ENCODE peak calls at places on chromosomes 12 and 14, in five cellular contexts. E is mammary epithelial cell; P is OCI-LY7; A is BE2C; D is CD8-positive, alpha-beta T cell. V is an unnamed sample. For H3K4me1, the result is how much of the 10 kb centered on the place peaks cover.

GRCh38 chr12:8609061-8609570 is 3.5 kb downstream of the AICDA start:
- DNase-seq in E (peak), P (peak), A (peak), D (no peak), V (peak)

GRCh38 chr14:60092516-60092915 is 793 bp downstream of the PCNX4 start:
- DNase-seq in E (no peak), P (peak), A (peak), D (peak), V (peak)

GRCh38 chr14:44505588-44505987 is 1.5 kb downstream of the FSCB start:
- DNase-seq in E (no peak), P (no peak), A (no peak), D (no peak), V (peak)

GRCh38 chr12:117409286-117409685 is 47.9 kb upstream of the NOS1 start:
- DNase-seq in E (no peak), P (no peak), A (no peak), D (no peak), V (no peak)

GRCh38 chr14:60304509-60304908 is 55.5 kb downstream of the PPM1A start:
- DNase-seq in E (no peak), P (no peak), A (no peak), D (no peak), V (no peak)

GRCh38 chr14:89773151-89773550 is 181.4 kb downstream of the EFCAB11 start:
- DNase-seq in E (no peak), P (peak), A (no peak), D (no peak), V (no peak)

GRCh38 chr12:115687094-115687493 is 590.4 kb downstream of the MED13L start:
- DNase-seq in E (no peak), P (no peak), A (no peak), D (no peak), V (no peak)

GRCh38 chr12:102992297-102992696 is 34.8 kb downstream of the ASCL1 start:
- DNase-seq in E (no peak), P (no peak), A (no peak), D (no peak), V (no peak)

GRCh38 chr12:111691262-111691661 is 5.4 kb downstream of the ACAD10 start:
- DNase-seq in E (no peak), P (no peak), A (no peak), D (no peak), V (no peak)

GRCh38 chr14:69052181-69052601 is 73.1 kb upstream of the ACTN1 start:
- DNase-seq in E (no peak), P (no peak), A (no peak), D (no peak), V (no peak)

GRCh38 chr12:95582230-95583058 is 31.2 kb upstream of the USP44 start:
- DNase-seq in E (peak), P (peak), A (no peak), D (no peak), V (peak)

GRCh38 chr12:6752181-6752930 is 585 bp downstream of the MLF2 start:
- DNase-seq in E (peak), P (peak), A (peak), D (no peak), V (peak)

GRCh38 chr12:33247625-33248024 is 192.0 kb downstream of the SYT10 start:
- DNase-seq in E (no peak), P (no peak), A (no peak), D (no peak), V (no peak)

GRCh38 chr12:27284751-27285150 is 40.7 kb downstream of the STK38L start:
- DNase-seq in E (no peak), P (no peak), A (no peak), D (no peak), V (no peak)

GRCh38 chr14:72576258-72576657 is 317.6 kb downstream of the DPF3 start:
- DNase-seq in E (no peak), P (no peak), A (no peak), D (no peak), V (no peak)

GRCh38 chr12:112971248-112971647 is 7.1 kb upstream of the OAS2 start:
- DNase-seq in E (no peak), P (no peak), A (peak), D (no peak), V (peak)

GRCh38 chr12:47900480-47901129 is 4.2 kb downstream of the VDR start:
- DNase-seq in E (peak), P (peak), A (no peak), D (no peak), V (no peak)

GRCh38 chr12:104769207-104769606 is 188.9 kb downstream of the SLC41A2 start:
- DNase-seq in E (no peak), P (no peak), A (no peak), D (no peak), V (no peak)

GRCh38 chr14:65772901-65773574 is 360.5 kb downstream of the FUT8 start:
- DNase-seq in E (no peak), P (no peak), A (no peak), D (no peak), V (no peak)

GRCh38 chr12:22477166-22477893 is 67.0 kb downstream of the C2CD5 start:
- DNase-seq in E (peak), P (no peak), A (no peak), D (no peak), V (no peak)

GRCh38 chr12:124923906-124924734 is 9.7 kb upstream of the UBC start:
- DNase-seq in E (peak), P (no peak), A (peak), D (no peak), V (no peak)

GRCh38 chr12:32047846-32048245 is 58.8 kb upstream of the BICD1 start:
- DNase-seq in E (no peak), P (no peak), A (no peak), D (no peak), V (no peak)

GRCh38 chr12:89950421-89950820 is 241.8 kb upstream of the ATP2B1 start:
- DNase-seq in E (no peak), P (no peak), A (no peak), D (no peak), V (no peak)

GRCh38 chr12:70246580-70246979 is 3.3 kb downstream of the CNOT2 start:
- DNase-seq in E (peak), P (no peak), A (no peak), D (no peak), V (no peak)

GRCh38 chr12:65808580-65808979 is 15.7 kb upstream of the HMGA2 start:
- DNase-seq in E (no peak), P (no peak), A (no peak), D (no peak), V (no peak)

GRCh38 chr14:77889971-77890442 is 90.1 kb downstream of the ADCK1 start:
- DNase-seq in E (peak), P (no peak), A (no peak), D (no peak), V (no peak)

GRCh38 chr14:52314521-52315354 is 626 bp downstream of the PTGER2 start:
- DNase-seq in E (peak), P (no peak), A (peak), D (peak), V (peak)

GRCh38 chr14:51776102-51776894 is 84.1 kb upstream of the GNG2 start:
- DNase-seq in E (peak), P (peak), A (peak), D (peak), V (peak)

GRCh38 chr14:64053694-64054669 is 201.2 kb downstream of the SYNE2 start:
- DNase-seq in E (peak), P (no peak), A (no peak), D (no peak), V (no peak)

GRCh38 chr12:118070650-118071049 is 9.7 kb upstream of the WSB2 start:
- DNase-seq in E (no peak), P (no peak), A (no peak), D (no peak), V (no peak)

GRCh38 chr14:50601405-50601804 is 41.5 kb downstream of the ATL1 start:
- DNase-seq in E (peak), P (no peak), A (no peak), D (no peak), V (no peak)

GRCh38 chr12:95396849-95397498 is 77.0 kb upstream of the METAP2 start:
- DNase-seq in E (peak), P (no peak), A (no peak), D (no peak), V (no peak)

GRCh38 chr12:42473130-42473529 is 116.4 kb downstream of the PRICKLE1 start:
- DNase-seq in E (peak), P (no peak), A (no peak), D (no peak), V (no peak)

GRCh38 chr12:88627501-88627900 is 47.2 kb upstream of the KITLG start:
- DNase-seq in E (no peak), P (no peak), A (no peak), D (no peak), V (no peak)

GRCh38 chr14:103257211-103257962 is 76.7 kb upstream of the EIF5 start:
- DNase-seq in E (peak), P (no peak), A (no peak), D (no peak), V (peak)

GRCh38 chr12:65590318-65590717 is 234.0 kb upstream of the HMGA2 start:
- DNase-seq in E (no peak), P (no peak), A (no peak), D (no peak), V (peak)

DNA sequence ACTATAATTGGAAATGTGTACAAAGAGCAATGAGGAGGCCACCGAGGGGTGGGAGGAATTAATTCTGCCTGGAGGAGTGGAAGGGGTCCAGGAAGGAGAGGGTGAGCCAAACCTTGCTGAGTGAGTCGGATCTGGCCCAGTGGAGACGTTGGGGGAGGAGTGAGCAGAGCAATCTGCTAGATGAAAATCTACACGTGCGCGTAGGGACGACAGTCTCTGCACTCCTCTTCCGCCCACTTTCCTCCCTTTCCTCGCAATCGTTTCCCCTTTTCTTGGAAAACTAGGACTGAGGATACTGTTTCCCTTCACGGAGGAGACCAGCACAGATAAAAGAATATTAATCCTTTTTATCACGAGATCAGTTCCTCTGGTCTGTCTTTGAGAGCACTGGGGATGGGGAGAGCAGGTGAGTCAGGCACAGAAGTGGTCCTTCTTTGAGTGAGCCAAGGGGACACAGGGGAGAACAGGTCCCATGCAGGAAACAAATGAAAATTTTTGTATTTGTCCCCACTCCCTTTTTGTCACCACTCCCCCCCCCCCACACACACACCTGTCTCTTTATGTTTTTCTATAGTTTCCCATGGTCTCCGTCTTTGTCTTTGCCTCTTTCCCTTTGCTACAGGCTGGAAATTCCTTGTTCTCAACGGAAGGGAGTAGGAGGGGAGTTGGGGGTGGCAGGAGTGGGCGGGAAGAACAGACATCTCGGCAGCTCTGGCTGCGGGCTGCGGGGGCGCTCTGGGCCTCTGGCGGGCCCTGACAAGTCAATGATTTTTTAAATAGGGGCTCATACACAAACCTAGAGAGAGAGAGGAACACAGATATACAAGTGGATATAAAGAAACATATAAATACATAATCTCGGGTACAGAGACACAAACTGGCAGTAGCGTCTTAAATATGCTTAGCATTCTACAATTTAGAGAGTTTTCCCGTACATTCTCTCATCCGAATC is 2.6 kb upstream of the NAB2 start:
- DNase-seq in E (peak), P (peak), A (peak), D (peak), V (peak)
- TF ChIP-seq CTCF in E (no peak), P (peak), A (peak), D (peak), V (peak)

GRCh38 chr14:32473476-32473875 is 144.4 kb downstream of the AKAP6 start:
- DNase-seq in E (peak), P (no peak), A (no peak), D (no peak), V (no peak)

GRCh38 chr14:32471183-32471582 is 142.1 kb downstream of the AKAP6 start:
- DNase-seq in E (no peak), P (no peak), A (no peak), D (no peak), V (no peak)

GRCh38 chr14:32470161-32470705 is 141.1 kb downstream of the AKAP6 start:
- DNase-seq in E (peak), P (no peak), A (no peak), D (no peak), V (no peak)

GRCh38 chr14:32472081-32472480 is 143.0 kb downstream of the AKAP6 start:
- DNase-seq in E (no peak), P (no peak), A (no peak), D (no peak), V (no peak)

DNA sequence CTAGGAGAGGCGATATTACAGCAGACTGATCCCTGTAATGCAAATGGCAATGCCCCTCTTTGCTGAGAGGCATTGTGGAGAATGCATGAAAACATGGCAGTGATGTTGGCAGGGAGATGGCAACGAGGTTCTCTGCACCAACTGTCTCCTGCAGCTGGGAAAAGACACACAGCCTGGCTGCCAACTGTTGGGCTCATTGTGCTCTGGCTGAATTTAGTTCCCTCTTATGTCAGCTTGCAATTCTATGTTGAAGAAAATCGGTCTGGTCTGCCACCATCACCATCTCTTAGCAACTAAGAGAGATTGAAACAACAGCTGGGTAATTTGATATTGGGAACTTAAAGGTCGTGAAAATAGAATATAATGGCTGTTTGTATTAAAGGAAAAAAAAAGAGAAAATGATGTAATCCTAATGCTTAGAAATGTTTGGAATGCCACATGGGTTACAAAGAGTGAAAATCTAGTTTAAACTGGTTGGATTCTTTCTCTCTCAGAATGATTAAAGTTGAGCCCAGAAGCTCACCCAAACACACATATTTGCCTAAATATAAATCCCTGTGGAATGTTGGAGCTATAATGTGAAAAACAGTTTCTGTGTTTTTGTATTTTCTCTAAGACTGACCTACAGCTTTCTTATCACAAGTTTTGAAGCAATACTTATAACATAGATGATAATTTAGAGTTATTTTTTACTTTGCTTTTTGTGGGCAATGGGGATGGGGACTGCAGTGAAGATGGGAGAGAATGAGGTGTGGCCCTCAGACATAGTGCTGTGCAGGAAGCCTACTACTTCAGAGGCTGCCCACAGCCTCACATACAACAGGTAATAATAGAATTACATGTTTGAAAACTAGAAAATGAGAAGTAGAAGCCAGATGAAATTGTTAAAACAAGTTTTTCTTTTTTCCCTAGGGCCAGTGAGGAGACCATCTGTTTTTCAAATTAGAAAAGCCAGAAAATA is 143.7 kb downstream of the AKAP6 start:
- DNase-seq in E (peak), P (no peak), A (no peak), D (no peak), V (peak)
- H3K4me3 ChIP-seq in E (peak), P (no peak), A (no peak), D (no peak), V (no peak)

DNA sequence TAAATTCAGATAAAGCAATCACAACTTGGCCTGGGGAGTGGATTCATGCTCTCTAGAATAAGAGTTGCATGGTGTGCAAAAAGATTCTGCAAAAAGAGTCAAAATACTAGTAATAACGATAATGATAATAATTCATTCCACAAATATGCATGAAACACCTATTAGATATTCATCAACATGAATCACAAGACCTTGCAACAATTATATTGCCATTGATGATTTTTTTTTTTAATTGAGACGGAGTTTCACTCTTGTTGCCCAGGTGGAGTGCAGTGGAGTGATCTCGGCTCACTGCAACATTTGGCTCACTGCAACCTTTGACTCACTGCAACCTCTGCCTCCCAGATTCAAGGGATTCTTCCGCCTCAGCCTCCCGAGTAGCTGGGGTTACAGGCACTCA is 109.2 kb upstream of the FLRT2 start:
- DNase-seq in E (peak), P (no peak), A (no peak), D (no peak), V (no peak)
- H3K4me1 ChIP-seq in E (under half), P (under half), A (under half), D (under half), V (under half)

GRCh38 chr14:84998216-84998615 is 531.7 kb upstream of the FLRT2 start:
- DNase-seq in E (no peak), P (no peak), A (no peak), D (no peak), V (no peak)
- TF ChIP-seq CTCF in E (no peak), P (no peak), A (no peak), D (no peak), V (no peak)

GRCh38 chr12:131671276-131671675 is 39.6 kb upstream of the SFSWAP start:
- DNase-seq in E (no peak), P (no peak), A (no peak), D (no peak), V (no peak)
- H3K4me3 ChIP-seq in E (no peak), P (no peak), A (no peak), D (no peak), V (no peak)

GRCh38 chr14:54643696-54644176 is 76.8 kb downstream of the SAMD4A start:
- DNase-seq in E (no peak), P (no peak), A (no peak), D (no peak), V (no peak)

GRCh38 chr14:54650331-54651017 is 83.5 kb downstream of the SAMD4A start:
- DNase-seq in E (peak), P (no peak), A (no peak), D (no peak), V (peak)

GRCh38 chr14:54651018-54651351 is 84.1 kb downstream of the SAMD4A start:
- DNase-seq in E (no peak), P (no peak), A (no peak), D (no peak), V (no peak)

GRCh38 chr14:54646576-54647130 is 79.7 kb downstream of the SAMD4A start:
- DNase-seq in E (no peak), P (no peak), A (no peak), D (no peak), V (no peak)

DNA sequence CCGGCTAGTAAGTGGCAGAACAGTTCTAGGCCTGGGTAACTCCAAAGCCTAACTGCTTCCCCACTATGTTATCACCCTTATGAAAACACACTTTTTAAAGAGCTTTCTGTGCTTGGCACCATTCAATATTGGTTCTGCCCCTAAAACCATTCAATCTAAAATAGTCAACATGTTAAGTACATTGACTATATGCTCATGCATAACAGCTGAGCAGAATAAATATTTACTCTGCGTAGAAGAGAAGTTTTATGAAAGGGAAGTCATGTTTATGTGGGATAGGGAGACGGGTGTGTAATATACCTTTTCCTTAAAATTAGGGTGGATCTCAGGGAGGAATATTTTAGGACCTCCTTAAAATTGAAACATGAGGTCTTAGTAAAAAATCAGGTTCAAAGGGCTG is 80.5 kb downstream of the SAMD4A start:
- DNase-seq in E (no peak), P (no peak), A (no peak), D (no peak), V (no peak)
- H3K4me1 ChIP-seq in E (under half), P (under half), A (under half), D (under half), V (under half)

GRCh38 chr14:53523226-53523625 is 370.1 kb upstream of the DDHD1 start:
- DNase-seq in E (no peak), P (no peak), A (no peak), D (no peak), V (no peak)

GRCh38 chr14:53528114-53528513 is 375.0 kb upstream of the DDHD1 start:
- DNase-seq in E (no peak), P (no peak), A (no peak), D (no peak), V (no peak)

GRCh38 chr14:53525608-53526007 is 372.5 kb upstream of the DDHD1 start:
- DNase-seq in E (no peak), P (no peak), A (no peak), D (no peak), V (no peak)

GRCh38 chr14:53529519-53529918 is 376.4 kb upstream of the DDHD1 start:
- DNase-seq in E (no peak), P (no peak), A (no peak), D (no peak), V (no peak)

DNA sequence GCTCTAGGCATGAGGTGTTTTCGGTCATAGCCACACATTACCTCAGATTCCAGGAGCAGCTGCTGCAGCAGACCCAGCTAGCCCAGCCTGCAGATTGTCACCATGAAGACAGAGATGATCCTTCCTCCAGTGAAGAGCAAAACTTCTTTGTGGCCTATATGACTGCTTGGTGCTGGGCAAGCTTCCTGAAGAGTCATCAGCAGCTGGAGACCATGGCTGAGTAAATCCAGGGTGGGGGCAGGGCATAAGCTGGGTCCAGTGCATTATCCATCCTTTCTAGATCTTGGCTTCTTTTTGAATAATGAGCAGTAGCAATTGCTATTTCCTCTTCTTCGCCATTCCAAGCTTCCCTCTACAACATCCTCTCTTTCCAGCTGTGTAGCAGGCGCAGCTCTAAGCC is 373.1 kb upstream of the DDHD1 start:
- DNase-seq in E (no peak), P (no peak), A (no peak), D (no peak), V (no peak)
- TF ChIP-seq CTCF in E (no peak), P (no peak), A (no peak), D (no peak), V (no peak)

V was measured in A673.